ENCODE peak calls at places on chromosomes 16 and 17, in ten cellular contexts. J is cardiac muscle cell, R is H9, X is testis, P is fibroblast of lung, F is thoracic aorta, B is heart left ventricle, T is GM23338, G is prostate gland, W is A549. M is an unnamed sample.

GRCh38 chr17:77503916-77504651 is 363.3 kb downstream of the SEC14L1 start:
- DNase-seq in R (peak), T (peak), F (no peak), X (peak), B (no peak), J (no peak), P (no peak), G (no peak), W (no peak), M (no peak)

GRCh38 chr16:86517033-86517432 is 6.7 kb downstream of the FOXF1 start:
- DNase-seq in F (no peak), T (no peak), J (no peak), B (no peak), G (no peak), X (no peak), R (no peak), P (no peak), W (no peak), M (no peak)

GRCh38 chr17:36188891-36189306 is 7.7 kb downstream of the CCL3L1 start:
- DNase-seq in R (no peak), P (no peak), T (no peak), G (no peak), X (no peak), B (peak), W (no peak), J (no peak), F (no peak), M (no peak)

GRCh38 chr17:43917016-43917347 is 9.6 kb upstream of the MPP2 start:
- DNase-seq in G (no peak), F (no peak), B (no peak), T (no peak), J (no peak), R (no peak), W (no peak), P (no peak), X (no peak), M (no peak)

GRCh38 chr17:29565643-29566472 is 979 bp downstream of the ABHD15 start:
- DNase-seq in P (no peak), F (no peak), G (peak), R (peak), B (peak), J (peak), W (peak), X (peak), T (peak), M (no peak)

GRCh38 chr16:70694088-70694487 is 8.2 kb upstream of the MTSS2 start:
- DNase-seq in X (no peak), W (peak), G (no peak), P (peak), B (no peak), F (no peak), J (no peak), T (peak), R (peak), M (no peak)

GRCh38 chr17:21289175-21289901 is 4.8 kb downstream of the MAP2K3 start:
- DNase-seq in R (no peak), P (no peak), G (no peak), J (no peak), X (no peak), W (no peak), T (no peak), F (no peak), B (no peak), M (no peak)

GRCh38 chr17:3761061-3761917 is 37.6 kb downstream of the HASPIN start:
- DNase-seq in G (no peak), T (no peak), P (no peak), R (no peak), B (no peak), W (no peak), J (no peak), X (no peak), F (no peak), M (no peak)

GRCh38 chr17:40284085-40284713 is 3.5 kb upstream of the CDC6 start:
- DNase-seq in F (no peak), G (peak), W (no peak), R (no peak), T (no peak), P (peak), X (no peak), B (no peak), J (no peak), M (no peak)

GRCh38 chr17:78268960-78269892 is 37.8 kb downstream of the TMEM235 start:
- DNase-seq in F (no peak), W (peak), J (peak), G (no peak), T (peak), R (peak), P (peak), X (no peak), B (no peak), M (no peak)

GRCh38 chr17:50191070-50192045 is 10.1 kb downstream of the COL1A1 start:
- DNase-seq in J (no peak), W (no peak), F (no peak), P (no peak), B (no peak), G (no peak), X (no peak), T (no peak), R (no peak), M (no peak)

GRCh38 chr17:81401727-81402529 is 6.7 kb downstream of the BAHCC1 start:
- DNase-seq in G (no peak), P (peak), F (no peak), T (peak), X (no peak), J (peak), R (peak), W (peak), B (no peak), M (no peak)

GRCh38 chr17:81039854-81040758 is 5.2 kb downstream of the BAIAP2 start:
- DNase-seq in R (no peak), B (no peak), G (no peak), X (no peak), W (peak), F (no peak), P (peak), T (no peak), J (no peak), M (no peak)

GRCh38 chr17:54408741-54409140 is 491.9 kb upstream of the TOM1L1 start:
- DNase-seq in P (no peak), T (no peak), F (no peak), G (no peak), R (no peak), B (no peak), J (no peak), W (no peak), X (no peak), M (no peak)

GRCh38 chr16:67881557-67882220 is 3.0 kb upstream of the NRN1L start:
- DNase-seq in F (no peak), J (no peak), G (no peak), X (peak), W (no peak), P (no peak), R (no peak), T (no peak), B (peak), M (no peak)

GRCh38 chr17:17386143-17386800 is 83.1 kb downstream of the NT5M start:
- DNase-seq in T (no peak), F (no peak), G (no peak), P (no peak), J (no peak), X (no peak), R (no peak), B (peak), W (no peak), M (no peak)

GRCh38 chr17:17388657-17389496 is 85.7 kb downstream of the NT5M start:
- DNase-seq in F (no peak), W (no peak), R (no peak), X (no peak), J (no peak), P (no peak), G (no peak), B (no peak), T (no peak), M (no peak)

GRCh38 chr17:17387017-17387416 is 83.8 kb downstream of the NT5M start:
- DNase-seq in F (no peak), W (no peak), R (no peak), G (no peak), J (no peak), X (no peak), B (no peak), P (no peak), T (no peak), M (no peak)

GRCh38 chr17:17385502-17385901 is 82.3 kb downstream of the NT5M start:
- DNase-seq in J (no peak), F (no peak), W (no peak), B (no peak), T (no peak), G (no peak), X (no peak), P (no peak), R (no peak), M (no peak)

DNA sequence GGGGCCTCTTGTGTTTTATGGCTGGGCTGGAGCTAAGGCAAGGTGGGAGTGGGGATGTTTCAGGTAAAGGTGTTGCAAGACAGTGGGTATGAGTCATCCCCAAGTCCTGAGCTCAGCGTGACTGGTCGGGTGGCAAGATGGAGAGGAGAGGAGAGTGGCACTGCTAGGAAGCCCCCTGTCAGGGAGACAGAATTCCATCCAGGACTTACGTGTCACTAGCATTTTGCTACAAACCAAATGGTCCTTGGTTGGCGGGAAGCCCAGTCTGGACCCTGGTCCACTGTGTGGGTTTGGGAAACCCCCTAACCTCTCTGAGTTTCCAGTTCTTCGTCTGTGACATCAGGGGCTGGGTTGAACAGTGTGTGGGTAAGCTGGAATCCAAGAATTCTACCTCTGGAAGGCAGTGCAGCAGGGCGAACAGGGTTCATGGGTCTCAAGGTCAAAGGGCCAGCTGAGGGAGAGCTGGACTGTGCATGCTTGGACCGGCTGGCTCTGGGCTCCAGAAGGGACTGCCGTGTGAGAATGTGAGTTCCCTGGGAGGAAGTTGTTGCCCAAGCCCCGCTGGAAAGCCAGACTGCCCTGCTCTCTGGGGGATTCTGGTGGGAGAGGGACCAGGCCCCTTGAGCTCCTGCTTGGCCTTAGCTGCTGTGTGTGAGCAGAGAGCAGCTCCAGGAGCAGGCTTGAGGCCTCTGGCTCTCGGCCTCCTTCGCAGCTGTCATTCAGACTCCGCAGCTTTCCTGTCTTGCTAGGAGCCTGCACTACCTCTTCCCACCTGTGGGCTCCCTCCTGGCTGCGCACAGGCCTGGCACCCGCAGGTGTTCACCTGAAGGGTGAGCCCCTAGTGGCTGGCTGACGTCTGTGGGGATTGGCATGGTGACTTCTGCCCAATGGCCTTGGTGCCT is 84.5 kb downstream of the NT5M start:
- DNase-seq in R (peak), G (no peak), P (no peak), X (no peak), T (peak), W (peak), F (no peak), B (no peak), J (peak), M (no peak)
- TF ChIP-seq CTCF in R (peak), G (peak), P (peak), X (no peak), T (peak), W (peak), F (no peak), B (no peak), J (peak), M (peak)

GRCh38 chr17:41672153-41672552 is 16.5 kb upstream of the EIF1 start:
- DNase-seq in J (no peak), B (no peak), X (no peak), F (no peak), P (no peak), G (no peak), W (no peak), T (no peak), R (no peak), M (no peak)

GRCh38 chr17:41678411-41678906 is 10.2 kb upstream of the EIF1 start:
- DNase-seq in B (no peak), X (no peak), F (no peak), P (no peak), J (no peak), G (no peak), T (no peak), R (no peak), W (peak), M (no peak)

GRCh38 chr17:41678907-41679739 is 9.6 kb upstream of the EIF1 start:
- DNase-seq in B (no peak), F (no peak), T (no peak), R (no peak), G (no peak), W (peak), J (no peak), P (peak), X (no peak), M (no peak)

GRCh38 chr17:41679740-41680425 is 8.8 kb upstream of the EIF1 start:
- DNase-seq in R (no peak), X (no peak), T (no peak), J (no peak), G (no peak), W (no peak), P (no peak), B (no peak), F (no peak), M (no peak)

GRCh38 chr17:41676058-41676419 is 12.6 kb upstream of the EIF1 start:
- DNase-seq in F (no peak), W (no peak), G (no peak), R (no peak), T (no peak), J (no peak), B (no peak), X (no peak), P (no peak), M (no peak)
- H3K27ac ChIP-seq in F (no peak), W (peak), G (no peak), R (no peak), T (peak), J (no peak), B (no peak), X (no peak), P (no peak), M (no peak)

DNA sequence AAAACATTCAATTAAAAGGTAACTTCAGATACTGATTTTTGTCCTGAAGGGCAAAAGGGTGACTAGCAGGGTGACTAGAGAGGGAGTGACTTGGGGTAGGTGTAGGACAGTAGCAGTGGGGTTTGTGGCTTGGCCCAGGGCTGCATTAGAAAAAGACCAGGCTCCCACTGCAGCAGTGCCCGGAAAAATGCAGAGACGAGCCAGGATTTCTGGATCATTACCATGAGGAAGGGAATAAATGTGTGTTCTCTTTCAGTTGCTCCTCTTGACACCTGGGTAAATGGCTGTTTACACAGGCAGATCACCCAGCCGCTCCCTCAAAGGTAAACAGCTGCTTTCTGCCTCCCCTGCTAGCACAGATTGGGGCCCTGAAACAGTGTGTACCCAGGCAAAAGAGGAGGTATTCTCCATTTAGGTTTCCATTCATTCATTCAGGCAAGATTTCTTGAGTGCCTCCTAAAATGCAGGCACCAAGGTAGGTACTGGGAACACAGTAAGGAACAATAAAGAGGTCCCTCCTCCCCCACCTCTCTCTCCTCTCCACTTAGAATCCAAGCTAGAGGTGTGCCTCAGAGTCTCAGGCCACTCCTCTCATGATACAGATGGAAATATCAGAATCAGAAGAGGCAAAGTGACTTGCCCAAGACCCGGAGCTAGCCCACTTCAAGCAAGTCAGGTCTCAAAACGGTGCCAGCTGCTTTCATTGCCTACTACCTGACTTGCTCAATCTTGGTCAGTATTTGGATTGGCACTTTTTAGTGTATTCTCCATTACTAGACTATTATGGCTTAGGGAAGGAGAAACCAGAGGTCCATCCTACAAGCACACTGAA is 15.2 kb upstream of the TOX3 start:
- DNase-seq in G (peak), P (no peak), R (no peak), T (no peak), B (no peak), W (peak), X (no peak), J (no peak), F (no peak), M (no peak)
- TF ChIP-seq CTCF in G (no peak), P (no peak), R (no peak), T (no peak), B (no peak), W (no peak), X (no peak), J (no peak), F (no peak), M (no peak)

DNA sequence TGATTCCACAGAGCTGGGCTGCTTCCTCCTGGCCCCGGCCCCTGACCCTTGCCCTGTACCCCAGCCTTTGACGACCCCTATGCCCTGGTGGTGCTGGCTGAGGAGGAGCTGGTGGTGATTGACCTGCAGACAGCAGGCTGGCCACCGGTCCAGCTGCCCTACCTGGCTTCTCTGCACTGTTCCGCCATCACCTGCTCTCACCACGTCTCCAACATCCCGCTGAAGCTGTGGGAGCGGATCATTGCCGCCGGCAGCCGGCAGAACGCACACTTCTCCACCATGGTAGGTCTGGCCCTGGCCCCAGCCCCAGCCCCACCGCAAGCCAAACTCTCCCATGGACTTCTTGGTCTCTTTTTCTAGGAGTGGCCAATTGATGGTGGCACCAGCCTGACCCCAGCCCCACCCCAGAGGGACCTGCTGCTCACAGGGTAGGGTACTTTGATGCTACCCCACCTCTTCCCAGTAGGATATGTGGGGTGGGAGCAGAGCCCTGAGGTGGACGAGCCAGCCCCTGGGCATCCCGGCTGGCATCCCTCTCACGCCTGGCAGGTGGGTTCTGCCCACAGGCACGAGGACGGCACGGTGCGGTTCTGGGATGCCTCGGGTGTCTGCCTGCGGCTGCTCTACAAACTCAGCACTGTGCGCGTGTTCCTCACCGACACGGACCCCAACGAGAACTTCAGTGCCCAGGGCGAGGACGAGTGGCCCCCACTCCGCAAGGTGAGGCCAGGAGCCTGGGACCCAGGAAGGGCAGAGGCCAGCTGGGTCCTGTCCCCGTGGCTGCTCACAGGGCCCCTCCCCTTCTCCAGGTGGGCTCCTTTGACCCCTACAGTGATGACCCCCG is 19.0 kb upstream of the MYO15B start:
- DNase-seq in B (no peak), F (no peak), G (no peak), X (no peak), P (no peak), J (no peak), R (no peak), W (no peak), T (no peak), M (no peak)
- H3K27ac ChIP-seq in B (no peak), F (no peak), G (no peak), X (no peak), P (no peak), J (no peak), R (no peak), W (no peak), T (no peak), M (no peak)

GRCh38 chr17:7208754-7209460 is 10.7 kb downstream of the DLG4 start:
- DNase-seq in G (no peak), W (no peak), R (peak), J (no peak), P (no peak), T (no peak), F (no peak), X (no peak), B (no peak), M (no peak)
- TF ChIP-seq CTCF in G (no peak), W (no peak), R (no peak), J (no peak), P (no peak), T (no peak), F (no peak), X (no peak), B (no peak), M (no peak)

DNA sequence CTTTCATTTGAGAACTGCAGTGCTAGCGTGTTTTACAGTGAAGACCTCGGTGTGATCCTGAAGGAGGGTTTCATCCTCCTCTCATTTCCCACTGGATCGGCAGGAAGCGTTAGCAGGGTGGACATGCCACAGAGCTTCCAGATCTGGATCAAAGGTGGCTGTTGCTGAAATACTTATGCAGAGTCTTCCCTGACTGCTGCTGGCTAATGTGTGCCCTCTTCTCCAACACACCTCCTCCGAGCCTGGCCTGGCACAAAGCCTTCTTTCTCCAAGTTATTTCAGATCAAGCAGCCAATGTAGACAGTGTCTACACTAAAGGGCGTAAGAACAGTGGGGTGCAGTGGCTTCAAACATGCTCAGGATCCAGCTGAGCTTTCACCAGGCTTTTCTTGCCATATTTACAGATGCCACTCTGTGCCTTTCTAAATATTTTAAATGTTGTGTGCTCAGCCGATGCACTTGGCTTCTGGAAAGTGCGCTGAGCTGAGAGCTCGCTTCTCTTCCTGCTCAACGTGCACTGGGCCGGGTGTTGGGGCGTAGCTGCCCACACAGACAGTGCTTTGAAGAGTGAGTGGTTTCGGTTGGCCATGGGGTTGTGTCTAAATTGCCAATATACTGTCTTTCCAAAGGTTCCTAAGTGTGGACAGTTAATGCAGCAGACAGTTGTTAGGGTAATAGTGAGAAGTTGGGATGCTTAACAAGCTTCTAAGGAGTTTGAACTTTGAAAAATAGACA is 2.1 kb downstream of the ZNF750 start:
- DNase-seq in G (no peak), F (no peak), J (no peak), P (no peak), W (no peak), X (no peak), T (no peak), B (no peak), R (no peak), M (no peak)
- H3K27ac ChIP-seq in G (peak), F (no peak), J (no peak), P (no peak), W (no peak), X (no peak), T (peak), B (peak), R (no peak), M (peak)